ENCODE peak calls at places on chromosomes 12 and 14, in seven cellular contexts. Y, S, T, K, F, Z and O are unnamed samples.

GRCh38 chr14:71668186-71668912 is 263.9 kb upstream of the RGS6 start:
- DNase-seq in F (no peak), S (no peak), Y (no peak), T (no peak), K (no peak), Z (no peak), O (no peak)

GRCh38 chr12:112018571-112019237 is 5.5 kb downstream of the ERP29 start:
- DNase-seq in T (no peak), S (no peak), F (no peak), K (no peak), Y (no peak), Z (no peak), O (peak; percentile 87)

GRCh38 chr14:73973497-73973896 is 23.4 kb downstream of the COQ6 start:
- DNase-seq in K (no peak), F (no peak), Y (no peak), S (no peak), Z (no peak), T (no peak), O (no peak)

GRCh38 chr12:104414581-104415305 is 42.0 kb upstream of the CHST11 start:
- DNase-seq in Z (no peak), F (no peak), K (no peak), T (peak; percentile 91), S (peak; percentile 57), Y (no peak), O (peak; percentile 49)

GRCh38 chr14:51711505-51711904 is 59.8 kb downstream of the FRMD6 start:
- DNase-seq in Y (no peak), K (no peak), S (no peak), T (no peak), F (no peak), Z (no peak), O (no peak)

GRCh38 chr14:21136024-21136423 is 19.8 kb downstream of the OR5AU1 start:
- DNase-seq in K (no peak), Y (no peak), T (peak; percentile 1), F (peak; percentile 26), Z (no peak), S (no peak), O (peak; percentile 13)

GRCh38 chr12:92859650-92860386 is 69.3 kb downstream of the EEA1 start:
- DNase-seq in F (no peak), S (no peak), Y (no peak), T (peak; percentile 92), K (no peak), Z (no peak), O (no peak)

GRCh38 chr12:42868291-42868690 is 278.7 kb upstream of the PRICKLE1 start:
- DNase-seq in T (no peak), Y (no peak), S (no peak), Z (no peak), F (no peak), K (no peak), O (no peak)

GRCh38 chr14:31154956-31155355 is 52.6 kb downstream of the HECTD1 start:
- DNase-seq in Y (no peak), F (no peak), Z (no peak), K (no peak), T (no peak), S (no peak), O (no peak)

GRCh38 chr12:131896080-131896810 is 1.8 kb downstream of the ULK1 start:
- DNase-seq in S (peak; percentile 47), Y (peak; percentile 50), T (peak; percentile 89), K (peak; percentile 48), F (peak; percentile 82), Z (peak; percentile 96), O (peak; percentile 75)

GRCh38 chr14:31047503-31047902 is 21.3 kb upstream of the STRN3 start:
- DNase-seq in T (no peak), Z (no peak), F (no peak), Y (no peak), S (no peak), K (no peak), O (no peak)

GRCh38 chr12:52645120-52645761 is 6.8 kb downstream of the KRT2 start:
- DNase-seq in F (no peak), Z (no peak), Y (no peak), T (no peak), K (no peak), S (no peak), O (peak; percentile 18)

GRCh38 chr12:124531281-124531745 is 36.1 kb downstream of the NCOR2 start:
- DNase-seq in S (no peak), F (no peak), Z (no peak), Y (no peak), K (no peak), T (peak; percentile 11), O (no peak)

GRCh38 chr14:58243790-58244555 is 670 bp upstream of the PSMA3 start:
- DNase-seq in K (no peak), Z (no peak), Y (no peak), F (no peak), S (no peak), T (no peak), O (peak; percentile 62)

GRCh38 chr14:65472189-65472588 is 59.7 kb downstream of the FUT8 start:
- DNase-seq in T (no peak), K (no peak), Y (no peak), F (peak; percentile 5), Z (no peak), S (no peak), O (no peak)

GRCh38 chr14:102939820-102940561 is 17.5 kb downstream of the AMN start:
- DNase-seq in Y (no peak), T (no peak), F (no peak), Z (no peak), S (no peak), K (no peak), O (peak; percentile 20)

GRCh38 chr14:104282332-104283196 is 144.2 kb downstream of the KIF26A start:
- DNase-seq in S (no peak), Y (peak; percentile 6), F (no peak), K (no peak), Z (peak; percentile 53), T (no peak), O (no peak)

GRCh38 chr14:72745546-72745945 is 148.4 kb downstream of the DPF3 start:
- DNase-seq in Y (no peak), T (no peak), S (no peak), K (no peak), Z (no peak), F (no peak), O (peak; percentile 56)

GRCh38 chr14:70398706-70399431 is 18.0 kb downstream of the SYNJ2BP start:
- DNase-seq in Y (no peak), S (no peak), K (no peak), Z (no peak), F (no peak), T (no peak), O (no peak)

GRCh38 chr12:94099191-94099983 is 49.0 kb upstream of the PLXNC1 start:
- DNase-seq in S (no peak), T (peak; percentile 85), F (no peak), Y (no peak), K (no peak), Z (no peak), O (no peak)

GRCh38 chr12:20142956-20143355 is 225.4 kb upstream of the PDE3A start:
- DNase-seq in K (no peak), S (peak; percentile 4), F (peak; percentile 10), Y (no peak), Z (no peak), T (no peak), O (no peak)

GRCh38 chr14:60184597-60185555 is 19.7 kb upstream of the DHRS7 start:
- DNase-seq in T (no peak), Y (no peak), F (no peak), Z (no peak), S (no peak), K (no peak), O (no peak)

GRCh38 chr14:73723799-73724621 is 9.8 kb upstream of the PNMA1 start:
- DNase-seq in F (no peak), K (no peak), T (no peak), Y (no peak), S (no peak), Z (peak; percentile 81), O (peak; percentile 90)

GRCh38 chr12:1834186-1834925 is 14.0 kb downstream of the LRTM2 start:
- DNase-seq in S (no peak), K (no peak), Z (no peak), T (no peak), F (no peak), Y (no peak), O (no peak)

GRCh38 chr14:100731846-100732765 is 5.4 kb downstream of the DLK1 start:
- DNase-seq in S (no peak), T (no peak), F (no peak), Y (no peak), K (no peak), Z (no peak), O (no peak)

GRCh38 chr14:77864085-77864484 is 64.2 kb downstream of the ADCK1 start:
- DNase-seq in T (no peak), K (no peak), F (no peak), Y (no peak), S (no peak), Z (no peak), O (no peak)